ENCODE peak calls at places on chromosomes 16 and 17, in eight cellular contexts. S is gastrocnemius medialis; D is CD8-positive, alpha-beta T cell; V is RWPE1; H is breast epithelium; E is AG09319; G is epithelial cell of proximal tubule; T is tibial nerve. Q is an unnamed sample.

GRCh38 chr16:64925166-64925565 is 196.7 kb downstream of the CDH11 start:
- DNase-seq in S (no peak), D (no peak), V (no peak), H (no peak), E (no peak), G (no peak), T (no peak), Q (no peak)

GRCh38 chr16:80489173-80489572 is 51.6 kb upstream of the DYNLRB2 start:
- DNase-seq in S (no peak), D (no peak), V (no peak), H (no peak), E (no peak), G (no peak), T (no peak), Q (no peak)

GRCh38 chr16:58605562-58605961 is 24.1 kb downstream of the CNOT1 start:
- DNase-seq in S (no peak), D (no peak), V (no peak), H (no peak), E (no peak), G (no peak), T (no peak), Q (no peak)

GRCh38 chr17:45018514-45019176 is 32.8 kb downstream of the DCAKD start:
- DNase-seq in S (no peak), D (no peak), V (no peak), H (no peak), E (no peak), G (no peak), T (no peak), Q (no peak)

GRCh38 chr16:88318521-88318920 is 64.2 kb upstream of the ZNF469 start:
- DNase-seq in S (no peak), D (no peak), V (no peak), H (no peak), E (no peak), G (no peak), T (no peak), Q (no peak)

GRCh38 chr16:83215417-83216001 is 588.7 kb downstream of the CDH13 start:
- DNase-seq in S (no peak), D (peak), V (peak), H (no peak), E (no peak), G (no peak), T (no peak), Q (no peak)

GRCh38 chr17:82035488-82035887 is 2.0 kb downstream of the DCXR start:
- DNase-seq in S (no peak), D (no peak), V (no peak), H (no peak), E (no peak), G (no peak), T (no peak), Q (no peak)

GRCh38 chr16:25109643-25110042 is 1.9 kb upstream of the LCMT1 start:
- DNase-seq in S (peak), D (no peak), V (peak), H (no peak), E (peak), G (peak), T (no peak), Q (no peak)

GRCh38 chr16:86997058-86997457 is 320.1 kb downstream of the C16orf95 start:
- DNase-seq in S (no peak), D (no peak), V (no peak), H (no peak), E (no peak), G (no peak), T (no peak), Q (no peak)

GRCh38 chr16:67843343-67843765 is 1.2 kb downstream of the THAP11 start:
- DNase-seq in S (no peak), D (no peak), V (no peak), H (no peak), E (no peak), G (no peak), T (no peak), Q (no peak)
- TF ChIP-seq CTCF in S (no peak), D (no peak), V (no peak), H (no peak), E (no peak), G (no peak), T (no peak), Q (no peak)

GRCh38 chr16:15055141-15056053 is 477 bp downstream of the NTAN1 start:
- DNase-seq in S (peak), D (peak), V (peak), H (no peak), E (no peak), G (no peak), T (no peak), Q (no peak)
- TF ChIP-seq CTCF in S (no peak), D (peak), V (peak), H (no peak), E (peak), G (peak), T (peak), Q (no peak)

DNA sequence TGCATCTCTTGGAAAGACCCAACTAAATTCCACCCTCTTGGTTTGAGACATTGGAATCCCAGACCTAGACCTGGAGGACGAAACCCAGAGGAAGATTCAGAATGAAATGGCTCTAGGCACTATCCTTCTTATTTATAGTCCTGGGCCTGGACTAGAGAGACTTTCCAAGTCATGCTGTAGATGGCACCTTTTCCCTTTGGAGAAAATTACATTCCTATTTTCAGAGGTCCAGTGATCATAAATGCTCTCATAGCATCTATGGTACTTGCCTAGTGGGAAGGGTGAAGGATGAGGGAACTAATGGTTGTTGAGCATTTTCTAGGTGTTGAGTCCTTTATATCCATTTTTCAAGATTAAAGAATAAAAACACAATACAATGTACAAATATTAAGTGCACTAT is 37.1 kb downstream of the SPACA3 start:
- DNase-seq in S (no peak), D (no peak), V (no peak), H (no peak), E (no peak), G (no peak), T (no peak), Q (no peak)
- TF ChIP-seq CTCF in S (no peak), D (no peak), V (no peak), H (no peak), E (no peak), G (peak), T (no peak), Q (no peak)

DNA sequence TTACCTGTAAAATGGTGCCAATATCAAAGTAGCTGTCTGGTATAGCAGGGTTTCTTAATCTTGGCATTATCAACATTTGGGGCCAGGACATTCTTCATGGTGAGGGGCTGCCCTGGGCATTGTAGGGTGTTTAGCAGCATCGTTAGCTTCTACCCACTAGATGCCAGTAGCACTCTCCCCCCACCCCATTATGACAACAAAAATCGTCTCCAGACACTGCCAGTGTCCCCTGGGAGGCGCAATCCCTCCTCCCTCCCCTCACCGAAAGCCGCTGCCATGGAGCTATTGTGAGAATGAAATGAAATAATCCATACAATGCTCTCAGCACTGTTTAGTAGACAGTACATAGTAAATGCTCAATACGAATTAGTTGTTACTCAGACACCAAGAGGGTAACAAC is 502.8 kb downstream of the NPIPA7 start:
- DNase-seq in S (no peak), D (no peak), V (no peak), H (no peak), E (no peak), G (no peak), T (no peak), Q (no peak)
- TF ChIP-seq CTCF in S (no peak), D (no peak), V (no peak), H (no peak), E (no peak), G (no peak), T (no peak), Q (no peak)

GRCh38 chr16:56204836-56205235 is 13.5 kb downstream of the GNAO1 start:
- DNase-seq in S (no peak), D (no peak), V (no peak), H (no peak), E (no peak), G (no peak), T (no peak), Q (no peak)

GRCh38 chr16:56199164-56199563 is 7.9 kb downstream of the GNAO1 start:
- DNase-seq in S (no peak), D (no peak), V (no peak), H (no peak), E (no peak), G (no peak), T (no peak), Q (no peak)

GRCh38 chr16:56201030-56201429 is 9.7 kb downstream of the GNAO1 start:
- DNase-seq in S (no peak), D (no peak), V (no peak), H (no peak), E (no peak), G (no peak), T (no peak), Q (no peak)

GRCh38 chr16:56202036-56202435 is 10.7 kb downstream of the GNAO1 start:
- DNase-seq in S (no peak), D (peak), V (no peak), H (no peak), E (no peak), G (no peak), T (no peak), Q (no peak)

DNA sequence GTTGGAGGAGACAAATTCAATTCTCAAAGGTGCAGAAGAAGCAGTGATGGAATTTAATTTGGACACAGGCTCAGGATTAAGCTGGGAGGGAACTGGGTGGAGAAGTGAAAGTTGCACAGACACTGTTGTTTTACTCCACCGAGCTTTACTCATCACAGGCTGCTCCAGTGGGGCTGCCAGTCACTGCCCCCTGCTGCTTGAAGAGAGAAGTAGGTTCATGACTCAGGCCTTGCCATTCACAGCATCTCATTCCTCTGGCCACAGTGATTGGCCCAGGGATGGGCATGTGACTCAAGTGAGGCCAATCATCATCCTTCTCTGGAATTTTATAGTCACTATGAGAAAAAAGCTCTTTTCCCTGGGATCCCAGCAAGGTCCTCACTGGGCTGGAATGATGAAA is 11.8 kb downstream of the GNAO1 start:
- DNase-seq in S (no peak), D (peak), V (no peak), H (no peak), E (no peak), G (no peak), T (no peak), Q (no peak)
- TF ChIP-seq CTCF in S (no peak), D (peak), V (no peak), H (no peak), E (peak), G (peak), T (no peak), Q (no peak)

GRCh38 chr16:720990-721764 is at the start of gene ANTKMT:
- DNase-seq in S (peak), D (peak), V (peak), H (peak), E (no peak), G (no peak), T (peak), Q (peak)
- TF ChIP-seq CTCF in S (peak), D (no peak), V (peak), H (no peak), E (no peak), G (no peak), T (no peak), Q (no peak)

GRCh38 chr16:62711797-62712196 is 675.6 kb upstream of the CDH8 start:
- DNase-seq in S (no peak), D (no peak), V (no peak), H (no peak), E (no peak), G (no peak), T (no peak), Q (no peak)
- TF ChIP-seq CTCF in S (no peak), D (no peak), V (no peak), H (no peak), E (no peak), G (no peak), T (no peak), Q (no peak)

DNA sequence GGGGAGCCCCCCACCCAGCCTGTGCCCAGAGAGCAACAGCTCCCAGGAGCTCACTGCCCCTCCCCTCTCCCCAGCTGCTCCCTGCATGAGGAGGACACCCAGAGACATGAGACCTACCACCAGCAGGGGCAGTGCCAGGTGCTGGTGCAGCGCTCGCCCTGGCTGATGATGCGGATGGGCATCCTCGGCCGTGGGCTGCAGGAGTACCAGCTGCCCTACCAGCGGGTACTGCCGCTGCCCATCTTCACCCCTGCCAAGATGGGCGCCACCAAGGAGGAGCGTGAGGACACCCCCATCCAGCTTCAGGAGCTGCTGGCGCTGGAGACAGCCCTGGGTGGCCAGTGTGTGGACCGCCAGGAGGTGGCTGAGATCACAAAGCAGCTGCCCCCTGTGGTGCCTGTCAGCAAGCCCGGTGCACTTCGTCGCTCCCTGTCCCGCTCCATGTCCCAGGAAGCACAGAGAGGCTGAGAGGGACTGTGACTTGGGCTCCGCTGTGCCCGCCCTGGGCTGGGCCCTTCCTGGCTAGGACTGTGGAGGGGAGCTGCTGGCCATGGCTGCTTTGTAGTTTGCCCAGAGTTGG is 583 bp downstream of the TCAP start:
- DNase-seq in S (peak), D (no peak), V (no peak), H (no peak), E (no peak), G (no peak), T (no peak), Q (no peak)
- TF ChIP-seq CTCF in S (peak), D (no peak), V (no peak), H (peak), E (no peak), G (no peak), T (no peak), Q (no peak)